ENCODE peak calls at places on chromosomes 4 and X, in nine cellular contexts. One of them, this sample, is unnamed. For H3K9me3, the result is how much of the 10 kb centered on the place peaks cover.

GRCh38 chr4:11669156-11669555 is 240.5 kb upstream of the HS3ST1 start:
- DNase-seq in A549: peak
- DNase-seq in heart left ventricle: no peak
- DNase-seq in colonic mucosa: no peak
- DNase-seq in fibroblast of lung: no peak
- DNase-seq in MG63: no peak
- DNase-seq in CD8-positive, alpha-beta memory T cell: no peak
- DNase-seq in AG04450: no peak
- DNase-seq in ovary: no peak
- DNase-seq in this sample: no peak

GRCh38 chr4:16916719-16917337 is 18.4 kb upstream of the LDB2 start:
- DNase-seq in A549: peak
- DNase-seq in heart left ventricle: peak
- DNase-seq in colonic mucosa: peak
- DNase-seq in fibroblast of lung: peak
- DNase-seq in MG63: peak
- DNase-seq in CD8-positive, alpha-beta memory T cell: peak
- DNase-seq in AG04450: no peak
- DNase-seq in ovary: no peak
- DNase-seq in this sample: no peak

GRCh38 chr4:26197018-26197779 is 123.6 kb upstream of the RBPJ start:
- DNase-seq in A549: peak
- DNase-seq in heart left ventricle: no peak
- DNase-seq in colonic mucosa: no peak
- DNase-seq in fibroblast of lung: peak
- DNase-seq in MG63: peak
- DNase-seq in CD8-positive, alpha-beta memory T cell: peak
- DNase-seq in AG04450: peak
- DNase-seq in ovary: no peak
- DNase-seq in this sample: no peak

GRCh38 chrX:136147320-136147901 is at the start of gene FHL1:
- DNase-seq in A549: no peak
- DNase-seq in heart left ventricle: peak
- DNase-seq in colonic mucosa: peak
- DNase-seq in fibroblast of lung: peak
- DNase-seq in MG63: peak
- DNase-seq in CD8-positive, alpha-beta memory T cell: peak
- DNase-seq in AG04450: no peak
- DNase-seq in ovary: peak
- DNase-seq in this sample: peak

GRCh38 chrX:132489256-132490085 is 633 bp upstream of the MBNL3 start:
- DNase-seq in A549: peak
- DNase-seq in heart left ventricle: peak
- DNase-seq in colonic mucosa: peak
- DNase-seq in fibroblast of lung: peak
- DNase-seq in MG63: peak
- DNase-seq in CD8-positive, alpha-beta memory T cell: peak
- DNase-seq in AG04450: no peak
- DNase-seq in ovary: peak
- DNase-seq in this sample: peak

GRCh38 chr4:94262163-94263016 is 54.7 kb downstream of the SMARCAD1 start:
- DNase-seq in A549: no peak
- DNase-seq in heart left ventricle: no peak
- DNase-seq in colonic mucosa: no peak
- DNase-seq in fibroblast of lung: no peak
- DNase-seq in MG63: no peak
- DNase-seq in CD8-positive, alpha-beta memory T cell: no peak
- DNase-seq in AG04450: no peak
- DNase-seq in ovary: no peak
- DNase-seq in this sample: no peak

GRCh38 chr4:5524900-5525299 is 183.5 kb downstream of the EVC2 start:
- DNase-seq in A549: no peak
- DNase-seq in heart left ventricle: no peak
- DNase-seq in colonic mucosa: no peak
- DNase-seq in fibroblast of lung: peak
- DNase-seq in MG63: peak
- DNase-seq in CD8-positive, alpha-beta memory T cell: no peak
- DNase-seq in AG04450: no peak
- DNase-seq in ovary: no peak
- DNase-seq in this sample: no peak

GRCh38 chrX:13068651-13069050 is 24.2 kb upstream of the FAM9C start:
- DNase-seq in A549: no peak
- DNase-seq in heart left ventricle: no peak
- DNase-seq in colonic mucosa: no peak
- DNase-seq in fibroblast of lung: no peak
- DNase-seq in MG63: no peak
- DNase-seq in CD8-positive, alpha-beta memory T cell: no peak
- DNase-seq in AG04450: no peak
- DNase-seq in ovary: no peak
- DNase-seq in this sample: no peak

GRCh38 chr4:56465599-56466295 is 1.7 kb upstream of the SRP72 start:
- DNase-seq in A549: no peak
- DNase-seq in heart left ventricle: no peak
- DNase-seq in colonic mucosa: no peak
- DNase-seq in fibroblast of lung: no peak
- DNase-seq in MG63: peak
- DNase-seq in CD8-positive, alpha-beta memory T cell: no peak
- DNase-seq in AG04450: no peak
- DNase-seq in ovary: no peak
- DNase-seq in this sample: no peak

GRCh38 chr4:42280327-42281095 is 116.8 kb upstream of the SHISA3 start:
- DNase-seq in A549: peak
- DNase-seq in heart left ventricle: no peak
- DNase-seq in colonic mucosa: no peak
- DNase-seq in fibroblast of lung: peak
- DNase-seq in MG63: no peak
- DNase-seq in CD8-positive, alpha-beta memory T cell: no peak
- DNase-seq in AG04450: no peak
- DNase-seq in ovary: no peak
- DNase-seq in this sample: no peak

GRCh38 chrX:102720237-102721168 is at the start of gene GPRASP3:
- DNase-seq in A549: peak
- DNase-seq in heart left ventricle: peak
- DNase-seq in colonic mucosa: peak
- DNase-seq in fibroblast of lung: peak
- DNase-seq in MG63: peak
- DNase-seq in CD8-positive, alpha-beta memory T cell: peak
- DNase-seq in AG04450: peak
- DNase-seq in ovary: peak
- DNase-seq in this sample: peak

GRCh38 chr4:6961496-6962210 is 52.0 kb downstream of the TBC1D14 start:
- DNase-seq in A549: no peak
- DNase-seq in heart left ventricle: no peak
- DNase-seq in colonic mucosa: no peak
- DNase-seq in fibroblast of lung: no peak
- DNase-seq in MG63: no peak
- DNase-seq in CD8-positive, alpha-beta memory T cell: no peak
- DNase-seq in AG04450: no peak
- DNase-seq in ovary: no peak
- DNase-seq in this sample: no peak

GRCh38 chr4:8840816-8841455 is 30.7 kb downstream of the HMX1 start:
- DNase-seq in A549: no peak
- DNase-seq in heart left ventricle: no peak
- DNase-seq in colonic mucosa: no peak
- DNase-seq in fibroblast of lung: no peak
- DNase-seq in MG63: no peak
- DNase-seq in CD8-positive, alpha-beta memory T cell: no peak
- DNase-seq in AG04450: no peak
- DNase-seq in ovary: peak
- DNase-seq in this sample: peak

GRCh38 chr4:628346-628745 is 3.0 kb downstream of the PDE6B start:
- DNase-seq in A549: no peak
- DNase-seq in heart left ventricle: no peak
- DNase-seq in colonic mucosa: no peak
- DNase-seq in fibroblast of lung: no peak
- DNase-seq in MG63: no peak
- DNase-seq in CD8-positive, alpha-beta memory T cell: no peak
- DNase-seq in AG04450: no peak
- DNase-seq in ovary: no peak
- DNase-seq in this sample: no peak

GRCh38 chr4:99221980-99222379 is 2.9 kb upstream of the ADH6 start:
- DNase-seq in A549: peak
- DNase-seq in heart left ventricle: no peak
- DNase-seq in colonic mucosa: no peak
- DNase-seq in fibroblast of lung: peak
- DNase-seq in MG63: no peak
- DNase-seq in CD8-positive, alpha-beta memory T cell: no peak
- DNase-seq in AG04450: no peak
- DNase-seq in ovary: no peak
- DNase-seq in this sample: no peak

GRCh38 chrX:14923761-14924160 is 50.5 kb downstream of the MOSPD2 start:
- DNase-seq in A549: no peak
- DNase-seq in heart left ventricle: no peak
- DNase-seq in colonic mucosa: no peak
- DNase-seq in fibroblast of lung: no peak
- DNase-seq in MG63: no peak
- DNase-seq in CD8-positive, alpha-beta memory T cell: no peak
- DNase-seq in AG04450: no peak
- DNase-seq in ovary: no peak
- DNase-seq in this sample: no peak

GRCh38 chrX:63361494-63361893 is 10.4 kb upstream of the SPIN4 start:
- DNase-seq in A549: no peak
- DNase-seq in heart left ventricle: no peak
- DNase-seq in colonic mucosa: no peak
- DNase-seq in fibroblast of lung: no peak
- DNase-seq in MG63: no peak
- DNase-seq in CD8-positive, alpha-beta memory T cell: no peak
- DNase-seq in AG04450: no peak
- DNase-seq in ovary: no peak
- DNase-seq in this sample: no peak

DNA sequence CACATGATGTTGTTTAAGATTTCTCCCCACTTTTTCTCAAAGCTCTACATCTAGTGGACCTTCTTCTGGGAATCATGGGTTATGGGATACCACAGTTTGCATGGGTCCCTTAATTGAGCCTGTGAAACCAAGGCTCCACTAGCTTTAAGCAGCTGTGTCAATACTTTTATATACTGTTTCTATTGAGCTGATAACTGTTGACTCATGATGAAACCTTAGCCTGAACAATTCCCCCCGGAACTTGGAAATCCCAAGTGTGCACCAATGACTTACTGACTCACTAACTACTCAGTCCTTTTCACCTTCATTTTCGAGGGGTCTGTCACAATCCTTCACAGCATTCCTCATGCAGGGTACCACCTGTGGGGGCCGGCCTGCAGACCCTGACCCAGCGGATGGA is 12.7 kb upstream of the SPIN4 start:
- DNase-seq in A549: no peak
- DNase-seq in heart left ventricle: no peak
- DNase-seq in colonic mucosa: no peak
- DNase-seq in fibroblast of lung: no peak
- DNase-seq in MG63: no peak
- DNase-seq in CD8-positive, alpha-beta memory T cell: no peak
- DNase-seq in AG04450: no peak
- DNase-seq in ovary: no peak
- DNase-seq in this sample: no peak
- H3K9me3 ChIP-seq in A549: under half
- H3K9me3 ChIP-seq in heart left ventricle: under half
- H3K9me3 ChIP-seq in colonic mucosa: under half
- H3K9me3 ChIP-seq in fibroblast of lung: under half
- H3K9me3 ChIP-seq in MG63: under half
- H3K9me3 ChIP-seq in CD8-positive, alpha-beta memory T cell: under half
- H3K9me3 ChIP-seq in AG04450: under half
- H3K9me3 ChIP-seq in ovary: under half
- H3K9me3 ChIP-seq in this sample: under half

DNA sequence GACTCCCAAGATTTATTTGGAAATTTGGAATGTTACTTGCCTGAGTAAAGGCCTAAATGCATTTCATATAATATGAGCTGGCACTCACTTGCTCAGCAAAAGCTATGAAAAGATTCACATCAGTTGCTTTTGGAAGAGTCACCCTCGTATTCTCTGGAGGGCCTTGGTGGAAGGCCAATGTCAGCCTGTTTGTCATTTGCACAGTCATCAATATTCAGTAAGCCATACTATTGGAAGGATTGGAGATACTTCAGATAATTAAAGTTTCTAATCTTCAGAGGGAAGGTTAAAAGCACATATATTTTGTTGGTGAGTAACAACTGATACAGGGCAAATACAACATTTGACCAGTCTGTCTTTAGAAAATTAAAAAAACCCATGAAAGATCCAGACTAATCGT is 36.6 kb downstream of the VCX3A start:
- DNase-seq in A549: no peak
- DNase-seq in heart left ventricle: no peak
- DNase-seq in colonic mucosa: no peak
- DNase-seq in fibroblast of lung: no peak
- DNase-seq in MG63: no peak
- DNase-seq in CD8-positive, alpha-beta memory T cell: no peak
- DNase-seq in AG04450: no peak
- DNase-seq in ovary: no peak
- DNase-seq in this sample: no peak
- H3K9me3 ChIP-seq in A549: under half
- H3K9me3 ChIP-seq in heart left ventricle: under half
- H3K9me3 ChIP-seq in colonic mucosa: under half
- H3K9me3 ChIP-seq in fibroblast of lung: under half
- H3K9me3 ChIP-seq in MG63: under half
- H3K9me3 ChIP-seq in CD8-positive, alpha-beta memory T cell: under half
- H3K9me3 ChIP-seq in AG04450: under half
- H3K9me3 ChIP-seq in ovary: under half
- H3K9me3 ChIP-seq in this sample: under half

DNA sequence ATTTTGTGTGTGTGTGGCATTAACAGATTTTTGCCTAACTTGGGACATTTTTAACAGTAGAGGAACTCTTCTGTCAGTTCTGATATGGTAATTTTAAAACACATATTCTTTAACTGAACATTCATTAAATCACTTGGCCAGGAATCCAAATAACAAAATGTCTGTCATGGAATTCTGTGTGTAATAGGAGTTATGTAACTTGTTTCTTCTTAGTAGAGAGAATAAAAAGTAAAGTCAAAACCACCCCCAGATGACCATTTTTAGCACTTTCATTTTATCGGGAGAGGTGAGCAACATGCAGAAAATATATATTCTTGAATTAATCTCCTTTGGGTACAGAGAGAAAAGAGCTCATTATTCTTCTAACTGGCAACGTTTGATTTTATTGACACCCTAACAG is 1740.3 kb downstream of the STIM2 start:
- DNase-seq in A549: no peak
- DNase-seq in heart left ventricle: no peak
- DNase-seq in colonic mucosa: no peak
- DNase-seq in fibroblast of lung: no peak
- DNase-seq in MG63: no peak
- DNase-seq in CD8-positive, alpha-beta memory T cell: no peak
- DNase-seq in AG04450: no peak
- DNase-seq in ovary: no peak
- DNase-seq in this sample: no peak
- H3K9me3 ChIP-seq in A549: under half
- H3K9me3 ChIP-seq in heart left ventricle: under half
- H3K9me3 ChIP-seq in colonic mucosa: under half
- H3K9me3 ChIP-seq in fibroblast of lung: under half
- H3K9me3 ChIP-seq in MG63: under half
- H3K9me3 ChIP-seq in CD8-positive, alpha-beta memory T cell: under half
- H3K9me3 ChIP-seq in AG04450: under half
- H3K9me3 ChIP-seq in ovary: under half
- H3K9me3 ChIP-seq in this sample: under half

DNA sequence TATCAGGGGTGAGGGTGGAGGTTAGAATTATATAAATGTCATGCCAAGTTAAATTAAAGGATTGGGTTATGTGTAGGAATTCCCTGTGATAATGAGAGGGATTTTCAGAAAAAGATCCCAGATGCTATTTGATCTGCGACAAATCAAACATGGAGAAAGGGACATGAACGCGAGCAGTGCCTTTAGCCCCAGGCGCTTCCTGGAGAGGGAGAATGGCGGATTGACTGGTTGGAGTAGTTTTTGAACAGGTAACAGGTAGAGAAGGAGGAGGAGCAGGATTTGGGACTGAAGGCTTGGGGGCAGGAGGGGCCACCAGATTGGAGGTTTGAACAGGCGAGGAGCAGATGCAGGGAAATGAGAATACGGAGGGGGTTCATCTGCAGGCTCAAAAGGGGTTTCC is 67.1 kb downstream of the LRP2BP start:
- DNase-seq in A549: no peak
- DNase-seq in heart left ventricle: no peak
- DNase-seq in colonic mucosa: no peak
- DNase-seq in fibroblast of lung: no peak
- DNase-seq in MG63: no peak
- DNase-seq in CD8-positive, alpha-beta memory T cell: no peak
- DNase-seq in AG04450: no peak
- DNase-seq in ovary: no peak
- DNase-seq in this sample: no peak
- H3K9me3 ChIP-seq in A549: under half
- H3K9me3 ChIP-seq in heart left ventricle: under half
- H3K9me3 ChIP-seq in colonic mucosa: under half
- H3K9me3 ChIP-seq in fibroblast of lung: under half
- H3K9me3 ChIP-seq in MG63: under half
- H3K9me3 ChIP-seq in CD8-positive, alpha-beta memory T cell: under half
- H3K9me3 ChIP-seq in AG04450: under half
- H3K9me3 ChIP-seq in ovary: under half
- H3K9me3 ChIP-seq in this sample: under half